ENCODE peak calls at places on chromosomes 12 and 14, in seven cellular contexts. D is nephron progenitor cell; N is HTR-8/SVneo; R is CD4-positive, alpha-beta T cell; T is progenitor cell of endocrine pancreas; H is PC-9; K is GM10248. P is an unnamed sample.

GRCh38 chr12:3325736-3326135 is 165.3 kb upstream of the PRMT8 start:
- DNase-seq in H (no peak), N (no peak), D (no peak), T (no peak), R (no peak), K (no peak), P (no peak)

GRCh38 chr14:42617005-42617404 is 1010.3 kb downstream of the LRFN5 start:
- DNase-seq in H (no peak), D (no peak), K (no peak), R (no peak), N (no peak), T (no peak), P (no peak)

GRCh38 chr12:69007166-69007857 is 74.3 kb upstream of the CPM start:
- DNase-seq in R (no peak), N (peak), H (no peak), D (no peak), K (no peak), T (no peak), P (no peak)

GRCh38 chr12:3973269-3973884 is 100.2 kb upstream of the PARP11 start:
- DNase-seq in D (no peak), K (no peak), N (no peak), H (no peak), T (no peak), R (no peak), P (no peak)

GRCh38 chr12:113261847-113262470 is 40.7 kb downstream of the TPCN1 start:
- DNase-seq in H (no peak), N (no peak), K (no peak), T (no peak), D (no peak), R (no peak), P (no peak)

GRCh38 chr12:126346087-126346486 is 1280.9 kb downstream of the AACS start:
- DNase-seq in T (no peak), D (no peak), R (no peak), N (no peak), K (no peak), H (no peak), P (no peak)

GRCh38 chr12:115267891-115268290 is 583.9 kb upstream of the TBX3 start:
- DNase-seq in R (no peak), K (no peak), N (no peak), H (no peak), D (no peak), T (no peak), P (no peak)

GRCh38 chr14:100546051-100546443 is 41.2 kb downstream of the BEGAIN start:
- DNase-seq in D (no peak), N (no peak), R (no peak), T (no peak), H (no peak), K (peak), P (no peak)

GRCh38 chr12:131929530-131930456 is 717 bp downstream of the PUS1 start:
- DNase-seq in R (no peak), D (peak), K (no peak), T (no peak), N (no peak), H (peak), P (peak)

GRCh38 chr12:122423258-122424165 is 1.0 kb upstream of the CLIP1 start:
- DNase-seq in H (peak), R (no peak), K (no peak), N (no peak), T (no peak), D (peak), P (peak)

GRCh38 chr12:118641249-118641648 is 264.9 kb downstream of the SUDS3 start:
- DNase-seq in K (no peak), H (no peak), D (no peak), N (no peak), T (no peak), R (no peak), P (no peak)

GRCh38 chr14:90578283-90578985 is 181.6 kb downstream of the CALM1 start:
- DNase-seq in D (no peak), T (no peak), K (no peak), H (no peak), R (no peak), N (no peak), P (no peak)

GRCh38 chr14:104624939-104625338 is 20.4 kb upstream of the TMEM179 start:
- DNase-seq in R (no peak), T (no peak), N (no peak), K (no peak), H (no peak), D (no peak), P (no peak)

GRCh38 chr12:30926243-30927209 is at the start of gene TSPAN11:
- DNase-seq in R (no peak), T (peak), H (no peak), N (peak), K (peak), D (peak), P (peak)

GRCh38 chr12:107590369-107591094 is 95.1 kb upstream of the PWP1 start:
- DNase-seq in H (no peak), K (no peak), R (no peak), D (no peak), N (no peak), T (no peak), P (no peak)

GRCh38 chr14:72682188-72682587 is 211.7 kb downstream of the DPF3 start:
- DNase-seq in D (no peak), N (no peak), R (no peak), H (no peak), T (no peak), K (no peak), P (no peak)

GRCh38 chr12:119695034-119695433 is 27.1 kb downstream of the PRKAB1 start:
- DNase-seq in N (peak), T (no peak), H (no peak), D (no peak), K (no peak), R (no peak), P (no peak)

GRCh38 chr14:99177876-99178630 is 93.9 kb downstream of the BCL11B start:
- DNase-seq in K (no peak), N (no peak), H (no peak), T (no peak), D (no peak), R (no peak), P (no peak)

GRCh38 chr12:26197832-26198231 is 2.5 kb downstream of the SSPN start:
- DNase-seq in R (no peak), H (no peak), K (no peak), T (no peak), D (no peak), N (no peak), P (no peak)

GRCh38 chr12:68890701-68891113 is 42.3 kb downstream of the CPM start:
- DNase-seq in T (no peak), N (no peak), H (no peak), K (no peak), R (no peak), D (no peak), P (no peak)

GRCh38 chr14:100677925-100678765 is 48.5 kb upstream of the DLK1 start:
- DNase-seq in T (no peak), N (no peak), R (no peak), K (no peak), H (no peak), D (no peak), P (no peak)

GRCh38 chr12:29552324-29552927 is 54.9 kb upstream of the OVCH1 start:
- DNase-seq in H (peak), D (peak), R (peak), K (peak), T (peak), N (no peak), P (peak)

GRCh38 chr12:7571253-7571652 is 67.7 kb upstream of the CD163 start:
- DNase-seq in R (no peak), T (no peak), D (no peak), K (no peak), H (no peak), N (no peak), P (no peak)

GRCh38 chr14:56666716-56667115 is 87.1 kb downstream of the TMEM260 start:
- DNase-seq in D (no peak), K (no peak), R (no peak), H (no peak), N (peak), T (no peak), P (no peak)

GRCh38 chr12:46916796-46917419 is 91.1 kb upstream of the SLC38A4 start:
- DNase-seq in K (no peak), D (no peak), R (no peak), N (no peak), T (no peak), H (no peak), P (no peak)

GRCh38 chr12:110733089-110733715 is 9.5 kb downstream of the PPP1CC start:
- DNase-seq in H (no peak), N (no peak), D (no peak), R (no peak), T (no peak), K (no peak), P (no peak)

GRCh38 chr12:123478762-123479161 is 20.8 kb downstream of the SNRNP35 start:
- DNase-seq in H (no peak), D (no peak), N (no peak), T (no peak), R (no peak), K (no peak), P (no peak)

GRCh38 chr12:114943601-114944000 is 259.6 kb upstream of the TBX3 start:
- DNase-seq in R (no peak), N (no peak), K (no peak), H (no peak), D (no peak), T (no peak), P (no peak)

GRCh38 chr12:118237908-118238307 is 102.0 kb downstream of the PEBP1 start:
- DNase-seq in R (no peak), H (peak), K (no peak), D (no peak), N (no peak), T (no peak), P (no peak)

GRCh38 chr12:95142752-95143151 is 69.3 kb upstream of the NR2C1 start:
- DNase-seq in D (no peak), N (no peak), R (no peak), H (no peak), K (no peak), T (no peak), P (no peak)

GRCh38 chr14:65850429-65851145 is 438.1 kb downstream of the FUT8 start:
- DNase-seq in N (no peak), K (no peak), R (peak), D (no peak), H (no peak), T (no peak), P (no peak)

GRCh38 chr12:53180931-53181645 is 363 bp upstream of the CSAD start:
- DNase-seq in H (peak), N (peak), D (peak), K (peak), R (no peak), T (peak), P (peak)

GRCh38 chr14:93073366-93073722 is 42.4 kb downstream of the ITPK1 start:
- DNase-seq in N (no peak), T (no peak), H (no peak), D (no peak), K (no peak), R (no peak), P (no peak)